ENCODE peak calls at places on chromosomes 6 and 20, in six cellular contexts. A is H9, I is mesenchymal stem cell, B is neuronal stem cell, J is trophoblast cell, T is H1. F is an unnamed sample. For H3K4me1, the result is how much of the 10 kb centered on the place peaks cover.

GRCh38 chr6:22366214-22366613 is 69.4 kb upstream of the PRL start:
- DNase-seq in J (peak), I (peak), B (no peak), T (no peak), A (no peak), F (peak)

GRCh38 chr6:127146935-127147334 is 28.5 kb downstream of the RSPO3 start:
- DNase-seq in T (peak), I (peak), J (peak), B (no peak), A (peak), F (peak)

GRCh38 chr6:33761922-33762629 is 15.4 kb upstream of the IP6K3 start:
- DNase-seq in J (peak), I (peak), T (no peak), A (peak), B (no peak), F (peak)

GRCh38 chr6:6293317-6293716 is 27.1 kb downstream of the F13A1 start:
- DNase-seq in I (no peak), B (no peak), T (peak), J (no peak), A (peak), F (no peak)

GRCh38 chr6:74578339-74578738 is 627.5 kb downstream of the COL12A1 start:
- DNase-seq in J (no peak), B (no peak), I (peak), T (no peak), A (no peak), F (peak)

GRCh38 chr20:49187330-49188100 is 619 bp downstream of the STAU1 start:
- DNase-seq in T (no peak), B (peak), I (peak), A (peak), J (peak), F (no peak)

GRCh38 chr6:14802761-14803160 is 443.1 kb upstream of the JARID2 start:
- DNase-seq in I (no peak), J (no peak), A (no peak), T (no peak), B (no peak), F (no peak)

GRCh38 chr20:64037498-64038213 is 1.7 kb downstream of the C20orf204 start:
- DNase-seq in T (no peak), J (no peak), I (no peak), B (no peak), A (peak), F (no peak)

GRCh38 chr6:149128489-149129145 is 188.9 kb upstream of the TAB2 start:
- DNase-seq in B (no peak), I (peak), J (no peak), A (no peak), T (no peak), F (no peak)

GRCh38 chr20:58131581-58132142 is 96.8 kb downstream of the ANKRD60 start:
- DNase-seq in J (no peak), A (peak), I (no peak), B (no peak), T (no peak), F (peak)

GRCh38 chr6:29142349-29142748 is 28.4 kb upstream of the OR2J2 start:
- DNase-seq in I (no peak), J (peak), T (no peak), B (no peak), A (no peak), F (no peak)

GRCh38 chr6:116246089-116246488 is 7.8 kb downstream of the TSPYL4 start:
- DNase-seq in A (no peak), T (no peak), J (no peak), I (peak), B (no peak), F (peak)

GRCh38 chr6:34834789-34835518 is 43.1 kb downstream of the BLTP3A start:
- DNase-seq in J (peak), T (no peak), B (no peak), A (no peak), I (peak), F (peak)

GRCh38 chr20:33490023-33490933 is at the start of gene CBFA2T2:
- DNase-seq in I (peak), A (no peak), B (no peak), T (no peak), J (no peak), F (peak)

GRCh38 chr6:113695506-113695905 is 161.6 kb upstream of the MARCKS start:
- DNase-seq in I (peak), B (no peak), J (peak), A (no peak), T (no peak), F (peak)

GRCh38 chr20:1809121-1809520 is 86.1 kb upstream of the SIRPA start:
- DNase-seq in B (no peak), I (peak), A (no peak), T (no peak), J (peak), F (peak)

GRCh38 chr6:133062702-133063319 is 178.3 kb upstream of the EYA4 start:
- DNase-seq in J (no peak), I (no peak), B (no peak), T (no peak), A (no peak), F (peak)

GRCh38 chr6:133052465-133052864 is 188.7 kb upstream of the EYA4 start:
- DNase-seq in B (no peak), J (no peak), T (no peak), A (no peak), I (no peak), F (no peak)

GRCh38 chr6:133062077-133062476 is 179.1 kb upstream of the EYA4 start:
- DNase-seq in A (no peak), T (no peak), J (peak), B (no peak), I (peak), F (peak)

GRCh38 chr6:133055527-133055966 is 185.6 kb upstream of the EYA4 start:
- DNase-seq in I (no peak), A (peak), B (no peak), J (no peak), T (peak), F (no peak)

DNA sequence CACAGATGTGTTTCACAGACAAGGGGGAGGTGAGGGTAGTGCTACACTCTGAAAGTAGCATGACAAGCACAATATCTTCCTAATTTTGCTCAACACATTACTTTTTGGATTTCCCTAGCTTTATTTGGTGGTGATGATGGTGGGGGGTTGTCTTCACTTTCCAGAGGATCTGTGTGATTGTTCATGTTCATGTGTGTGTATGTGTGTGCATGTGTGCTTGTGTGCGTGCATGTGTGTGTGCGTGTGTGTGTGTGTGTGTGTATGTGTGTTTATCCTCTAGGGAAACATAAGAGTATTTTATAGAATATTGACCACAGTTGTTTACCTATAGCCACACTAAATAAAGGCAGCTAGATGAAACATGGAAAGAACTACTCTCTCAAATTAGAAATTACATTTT is 183.8 kb upstream of the EYA4 start:
- DNase-seq in J (no peak), B (no peak), A (no peak), T (no peak), I (no peak), F (no peak)
- H3K4me1 ChIP-seq in J (under half), B (under half), A (under half), T (under half), I (under half), F (under half)

GRCh38 chr6:20242397-20242796 is 30.1 kb upstream of the MBOAT1 start:
- DNase-seq in A (no peak), I (no peak), T (no peak), J (no peak), B (no peak), F (no peak)
- H3K14ac ChIP-seq in A (no peak), I (no peak), T (no peak), J (no peak), B (no peak), F (no peak)

DNA sequence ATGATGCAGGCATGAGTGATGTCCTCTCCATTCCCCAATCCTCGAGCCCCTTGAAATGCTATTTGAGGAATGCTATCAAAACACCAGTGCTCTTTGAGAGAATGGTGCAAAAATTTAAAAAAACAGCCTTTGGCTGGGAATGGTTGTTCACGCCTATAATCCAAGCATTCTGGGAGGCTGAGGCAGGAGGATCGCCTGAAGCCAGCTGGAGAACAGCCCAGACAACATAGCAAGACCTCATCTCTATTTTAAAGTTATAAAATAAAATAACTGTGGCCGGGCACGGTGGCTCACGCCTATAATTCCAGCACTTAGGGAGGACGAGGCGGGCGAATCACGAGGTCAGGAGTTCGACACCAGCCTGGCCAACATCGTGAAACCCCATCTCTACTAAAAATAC is 4.2 kb upstream of the VARS1 start:
- DNase-seq in A (no peak), J (peak), B (no peak), T (no peak), I (no peak), F (no peak)
- H3K4me1 ChIP-seq in A (under half), J (under half), B (under half), T (under half), I (under half), F (under half)

DNA sequence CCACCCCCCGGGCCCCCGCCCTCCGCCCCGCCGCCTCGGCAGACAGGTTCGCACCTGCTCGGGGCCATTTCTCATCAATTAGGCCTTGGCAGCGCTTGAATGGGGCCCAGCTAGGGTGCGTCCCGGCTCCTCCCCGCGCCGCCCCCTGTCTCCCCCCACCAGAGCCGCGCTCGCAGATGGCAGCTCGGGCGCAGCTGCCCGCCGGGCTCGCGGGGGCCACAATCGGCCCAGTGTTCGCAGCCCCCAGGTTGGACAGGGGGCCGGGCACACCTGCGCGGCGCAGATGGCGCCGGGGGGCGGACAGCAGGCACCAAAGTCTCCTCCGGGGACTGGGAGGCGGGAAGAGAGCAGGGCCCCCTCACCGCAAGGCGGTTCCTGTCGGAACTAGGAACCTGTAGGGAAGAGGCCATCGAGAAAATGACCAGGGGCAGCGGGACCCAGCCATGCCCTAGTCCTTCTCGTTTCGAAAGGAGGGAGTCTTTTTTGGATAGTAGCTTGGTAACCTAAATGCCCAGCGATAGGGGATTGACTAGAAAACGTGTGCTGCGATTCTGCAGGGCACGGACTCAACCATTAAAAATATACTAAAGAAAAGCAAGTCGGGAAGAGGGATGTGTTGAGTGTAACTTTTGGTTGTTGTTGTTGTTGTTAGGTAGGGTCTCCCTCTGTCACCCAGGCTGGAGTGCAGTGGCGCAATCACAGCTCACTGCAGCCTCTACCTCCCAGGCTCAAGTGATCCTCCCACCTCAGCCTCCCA is 83.1 kb upstream of the EYA2 start:
- DNase-seq in A (no peak), T (no peak), I (no peak), J (no peak), B (no peak), F (no peak)
- H3K14ac ChIP-seq in A (no peak), T (no peak), I (no peak), J (peak), B (no peak), F (no peak)

GRCh38 chr6:108597601-108598315 is 37.0 kb downstream of the FOXO3 start:
- DNase-seq in B (no peak), I (peak), J (no peak), T (no peak), A (no peak), F (peak)

GRCh38 chr6:108598316-108598863 is 37.7 kb downstream of the FOXO3 start:
- DNase-seq in J (peak), B (no peak), A (no peak), T (no peak), I (peak), F (peak)

GRCh38 chr6:108592371-108593337 is 31.9 kb downstream of the FOXO3 start:
- DNase-seq in I (peak), B (no peak), J (peak), A (no peak), T (no peak), F (peak)

GRCh38 chr6:108594640-108595039 is 33.9 kb downstream of the FOXO3 start:
- DNase-seq in J (no peak), I (no peak), T (no peak), B (no peak), A (no peak), F (no peak)

GRCh38 chr6:108596947-108597346 is 36.2 kb downstream of the FOXO3 start:
- DNase-seq in J (no peak), B (no peak), I (peak), A (no peak), T (no peak), F (no peak)
- H3K4me1 ChIP-seq in J (under half), B (under half), I (under half), A (under half), T (under half), F (under half)

DNA sequence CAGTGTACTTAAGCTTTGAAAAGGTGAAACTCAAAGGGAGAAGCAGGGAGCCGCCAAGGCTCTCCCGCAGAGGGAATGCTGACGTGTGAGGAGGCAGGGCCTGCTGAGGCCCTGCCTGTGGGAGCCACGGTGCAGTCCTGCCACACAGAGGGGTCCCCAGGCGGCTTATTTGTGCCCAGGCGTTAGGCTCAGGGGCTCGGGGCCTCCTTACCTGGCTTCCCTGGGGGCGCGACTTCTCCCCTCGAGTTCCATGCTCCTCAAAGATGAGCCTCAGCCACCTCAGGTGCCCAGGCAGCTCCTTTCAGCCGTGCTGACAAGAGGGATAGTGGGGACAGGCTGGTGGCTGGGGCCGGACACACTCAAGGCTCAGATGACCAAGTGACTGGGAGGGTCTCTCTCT is 2.2 kb upstream of the KIF25 start:
- DNase-seq in A (no peak), I (no peak), J (no peak), T (no peak), B (no peak), F (no peak)
- H3K14ac ChIP-seq in A (no peak), I (no peak), J (no peak), T (no peak), B (no peak), F (no peak)

DNA sequence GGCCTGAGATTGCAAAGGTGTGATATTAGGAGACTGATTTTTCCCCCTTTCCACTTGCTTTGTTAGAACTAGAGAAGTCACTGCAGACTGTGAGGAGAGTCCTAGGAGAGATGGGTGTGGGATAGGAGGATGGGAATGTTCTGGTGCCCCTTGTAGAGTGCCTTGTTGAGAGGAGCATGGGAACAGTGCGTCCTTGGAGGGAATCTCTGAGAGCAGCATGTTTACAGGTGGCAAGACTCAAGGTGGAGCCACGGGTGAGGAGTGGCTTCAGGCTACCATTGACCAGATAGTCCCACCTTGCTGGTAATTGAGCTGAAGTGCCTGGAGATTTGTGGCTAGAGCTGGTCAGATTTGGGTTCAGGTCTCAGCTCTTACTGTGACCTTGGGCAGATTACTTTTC is 6.0 kb downstream of the PLCG1 start:
- DNase-seq in B (no peak), T (no peak), A (no peak), I (no peak), J (no peak), F (no peak)
- H3K4me1 ChIP-seq in B (under half), T (under half), A (under half), I (under half), J (under half), F (under half)

F was measured in IMR-90.